ENCODE peak calls at places on chromosome 15, in four cellular contexts. I, Q, W and L are unnamed samples.

GRCh38 chr15:64845183-64845611 is 3.5 kb downstream of the PLEKHO2 start:
- DNase-seq in I (no peak), Q (no peak), W (no peak), L (no peak)

GRCh38 chr15:50675524-50676144 is 11.0 kb downstream of the TRPM7 start:
- DNase-seq in I (peak; percentile 59), Q (peak; percentile 55), W (no peak), L (no peak)

GRCh38 chr15:88624156-88624970 is 3.2 kb downstream of the AEN start:
- DNase-seq in I (peak; percentile 61), Q (peak; percentile 76), W (no peak), L (no peak)

GRCh38 chr15:85897818-85898717 is 103.3 kb upstream of the KLHL25 start:
- DNase-seq in I (no peak), Q (no peak), W (peak; percentile 27), L (no peak)

GRCh38 chr15:61228025-61228901 is 839 bp downstream of the RORA start:
- DNase-seq in I (peak; percentile 33), Q (peak; percentile 42), W (no peak), L (peak; percentile 18)

GRCh38 chr15:49301562-49301961 is 121.5 kb upstream of the FGF7 start:
- DNase-seq in I (peak; percentile 50), Q (no peak), W (no peak), L (no peak)

GRCh38 chr15:48373855-48374421 is 42.7 kb downstream of the DUT start:
- DNase-seq in I (peak; percentile 81), Q (peak; percentile 38), W (no peak), L (no peak)

GRCh38 chr15:82533801-82534200 is 6.5 kb downstream of the RPS17 start:
- DNase-seq in I (no peak), Q (no peak), W (no peak), L (no peak)

GRCh38 chr15:31494786-31495185 is 168.2 kb downstream of the KLF13 start:
- DNase-seq in I (no peak), Q (no peak), W (no peak), L (no peak)

GRCh38 chr15:96181873-96182301 is 148.6 kb upstream of the NR2F2 start:
- DNase-seq in I (peak; percentile 88), Q (peak; percentile 67), W (no peak), L (no peak)

GRCh38 chr15:25668901-25669300 is 194.2 kb downstream of the ATP10A start:
- DNase-seq in I (no peak), Q (no peak), W (no peak), L (no peak)

GRCh38 chr15:75452968-75453702 is 1.6 kb upstream of the SIN3A start:
- DNase-seq in I (no peak), Q (peak; percentile 55), W (no peak), L (peak; percentile 58)

GRCh38 chr15:92646216-92646615 is 9.4 kb downstream of the FAM174B start:
- DNase-seq in I (no peak), Q (no peak), W (no peak), L (no peak)

GRCh38 chr15:92645051-92645631 is 10.4 kb downstream of the FAM174B start:
- DNase-seq in I (no peak), Q (no peak), W (no peak), L (no peak)

GRCh38 chr15:92647467-92648163 is 8.0 kb downstream of the FAM174B start:
- DNase-seq in I (no peak), Q (no peak), W (peak; percentile 46), L (no peak)

GRCh38 chr15:92645731-92646130 is 9.8 kb downstream of the FAM174B start:
- DNase-seq in I (no peak), Q (no peak), W (no peak), L (no peak)

DNA sequence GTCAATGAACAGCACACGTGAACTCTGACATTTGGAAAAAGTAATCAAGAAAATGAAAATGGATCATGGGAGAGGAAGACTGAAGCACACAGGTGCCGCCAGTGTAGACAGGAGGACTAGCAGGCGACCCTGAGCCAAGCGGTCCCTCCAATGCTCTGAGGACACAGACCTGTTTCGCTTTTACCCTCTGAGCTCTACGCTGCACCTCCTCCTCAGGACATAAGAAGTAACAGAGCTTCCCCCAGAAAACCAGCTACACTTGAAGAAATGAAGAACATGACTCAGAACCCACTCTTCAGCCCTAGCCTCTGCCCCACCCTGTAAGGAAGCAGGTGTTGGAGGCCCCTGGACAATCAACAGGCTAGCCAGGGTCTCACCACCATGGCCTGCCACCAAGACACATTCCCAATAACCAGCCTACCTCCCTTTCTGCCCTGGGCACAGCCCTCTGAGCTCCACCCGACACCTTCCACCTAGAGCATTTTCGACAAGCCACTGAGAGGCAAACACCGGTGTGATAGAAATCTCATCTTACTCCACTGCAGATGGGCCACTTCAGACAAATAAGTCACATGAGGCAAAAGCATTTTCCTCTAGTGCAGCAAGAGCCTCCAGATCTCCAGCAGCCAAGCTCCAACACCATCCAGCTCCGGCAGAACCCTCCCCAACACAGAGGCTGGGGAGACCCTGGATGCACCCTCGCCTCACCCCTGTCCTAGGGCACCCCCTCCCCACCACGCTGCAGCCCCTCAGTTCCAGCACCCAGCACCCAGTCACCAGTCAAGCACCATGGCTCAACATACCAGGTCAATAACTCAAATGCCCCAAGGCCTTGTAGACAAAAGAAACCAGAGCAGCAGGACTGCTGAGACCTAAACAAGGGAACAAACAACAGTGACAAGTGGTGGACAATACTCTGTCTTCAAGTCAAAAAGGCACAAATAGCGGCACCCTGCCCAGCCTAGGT is 11.4 kb downstream of the FAM174B start:
- DNase-seq in I (no peak), Q (no peak), W (no peak), L (no peak)
- H3K4me3 ChIP-seq in I (no peak overlapping the region), Q (no peak overlapping the region), W (no peak overlapping the region), L (no peak overlapping the region)

GRCh38 chr15:66760968-66761722 is 59.1 kb downstream of the SMAD6 start:
- DNase-seq in I (no peak), Q (peak; percentile 38), W (no peak), L (no peak)

GRCh38 chr15:66765478-66766281 is 63.6 kb downstream of the SMAD6 start:
- DNase-seq in I (no peak), Q (peak; percentile 68), W (no peak), L (no peak)

GRCh38 chr15:66761723-66762595 is 59.9 kb downstream of the SMAD6 start:
- DNase-seq in I (no peak), Q (peak; percentile 68), W (no peak), L (no peak)

GRCh38 chr15:66764067-66764428 is 62.0 kb downstream of the SMAD6 start:
- DNase-seq in I (no peak), Q (peak; percentile 60), W (no peak), L (no peak)

GRCh38 chr15:66763186-66764066 is 61.4 kb downstream of the SMAD6 start:
- DNase-seq in I (no peak), Q (no peak), W (no peak), L (no peak)
- H3K79me1 ChIP-seq in I (peaks cover 82% of the 10 kb centered on the region), Q (peaks cover 2% of the 10 kb centered on the region), W (no peaks in the 10 kb centered on the region), L (peaks cover 4% of the 10 kb centered on the region)

GRCh38 chr15:80685628-80686027 is 9.5 kb upstream of the ABHD17C start:
- DNase-seq in I (no peak), Q (no peak), W (no peak), L (no peak)
- H3K4me3 ChIP-seq in I (no peak overlapping the region), Q (no peak overlapping the region), W (no peak overlapping the region), L (no peak overlapping the region)

DNA sequence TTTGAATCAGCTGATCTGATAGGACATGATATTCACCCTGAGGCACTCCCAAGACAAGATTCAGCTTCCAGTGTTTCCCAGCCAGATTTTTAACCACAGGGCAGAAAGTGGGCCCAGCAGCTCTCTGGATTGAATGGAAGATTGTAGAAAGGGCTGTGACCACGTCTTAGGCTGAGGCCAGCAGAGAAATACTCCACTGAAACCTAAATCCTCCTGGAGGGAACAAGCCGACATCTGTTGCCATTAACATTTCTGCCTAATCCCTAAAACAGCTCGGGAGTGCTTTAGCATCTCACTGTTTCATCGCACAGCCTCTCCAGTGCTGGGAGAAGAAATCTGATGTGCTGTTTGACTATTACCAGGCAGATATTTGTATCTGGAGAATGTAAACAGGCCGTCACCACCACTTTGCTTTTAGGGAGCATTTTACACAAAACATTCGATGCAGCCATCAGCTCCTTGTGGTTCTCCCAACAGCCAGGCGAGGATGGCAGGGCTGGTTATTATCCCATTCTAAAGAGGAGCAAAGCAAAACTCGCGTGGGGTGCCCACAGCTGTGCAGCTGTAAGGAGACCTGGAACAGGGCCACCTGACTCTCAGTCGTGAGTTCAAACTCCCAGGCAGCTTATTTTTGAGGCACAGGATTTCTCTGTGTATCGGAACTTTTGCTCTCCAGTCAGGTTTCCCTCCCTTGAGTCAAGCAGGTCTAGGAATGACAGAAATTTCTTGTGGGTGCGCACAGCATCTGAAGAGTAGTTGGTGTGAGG is 117.4 kb downstream of the LIPC start:
- DNase-seq in I (peak; percentile 74), Q (peak; percentile 83), W (no peak), L (no peak)
- H3K79me1 ChIP-seq in I (no peaks in the 10 kb centered on the region), Q (no peaks in the 10 kb centered on the region), W (no peaks in the 10 kb centered on the region), L (no peaks in the 10 kb centered on the region)

DNA sequence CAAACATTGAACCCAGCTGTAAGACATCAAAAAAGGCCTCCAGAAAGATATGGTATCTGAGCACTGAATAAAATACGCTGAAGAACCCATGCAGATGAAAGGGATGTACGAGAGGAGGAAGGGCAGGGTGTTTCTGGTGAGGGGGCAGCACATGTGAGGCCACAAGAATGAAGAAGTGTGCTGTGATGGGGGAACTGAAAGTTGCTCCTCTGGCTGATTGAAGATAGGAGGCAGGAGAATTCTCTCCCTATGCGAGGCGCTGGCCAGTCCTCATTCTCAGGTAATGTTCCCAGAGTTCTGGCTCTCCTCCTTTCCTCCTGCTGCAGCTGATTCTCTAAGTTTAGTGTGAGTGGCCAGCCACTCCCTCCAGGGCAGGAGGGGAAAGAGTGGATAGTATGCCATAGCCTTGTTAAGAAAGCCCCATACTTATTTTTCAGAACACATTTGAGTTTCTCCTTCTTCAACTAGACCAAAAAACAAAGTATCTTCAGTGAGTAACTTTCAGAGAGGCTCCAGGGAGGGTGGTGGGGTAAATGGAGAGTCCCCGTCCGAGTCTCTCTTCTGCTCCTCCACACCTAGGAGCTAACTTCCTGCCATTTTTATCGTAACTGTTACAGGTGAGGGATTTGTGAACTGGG is 26.9 kb upstream of the MYO1E start:
- DNase-seq in I (no peak), Q (no peak), W (no peak), L (no peak)
- H3K4me3 ChIP-seq in I (no peak overlapping the region), Q (no peak overlapping the region), W (no peak overlapping the region), L (no peak overlapping the region)

DNA sequence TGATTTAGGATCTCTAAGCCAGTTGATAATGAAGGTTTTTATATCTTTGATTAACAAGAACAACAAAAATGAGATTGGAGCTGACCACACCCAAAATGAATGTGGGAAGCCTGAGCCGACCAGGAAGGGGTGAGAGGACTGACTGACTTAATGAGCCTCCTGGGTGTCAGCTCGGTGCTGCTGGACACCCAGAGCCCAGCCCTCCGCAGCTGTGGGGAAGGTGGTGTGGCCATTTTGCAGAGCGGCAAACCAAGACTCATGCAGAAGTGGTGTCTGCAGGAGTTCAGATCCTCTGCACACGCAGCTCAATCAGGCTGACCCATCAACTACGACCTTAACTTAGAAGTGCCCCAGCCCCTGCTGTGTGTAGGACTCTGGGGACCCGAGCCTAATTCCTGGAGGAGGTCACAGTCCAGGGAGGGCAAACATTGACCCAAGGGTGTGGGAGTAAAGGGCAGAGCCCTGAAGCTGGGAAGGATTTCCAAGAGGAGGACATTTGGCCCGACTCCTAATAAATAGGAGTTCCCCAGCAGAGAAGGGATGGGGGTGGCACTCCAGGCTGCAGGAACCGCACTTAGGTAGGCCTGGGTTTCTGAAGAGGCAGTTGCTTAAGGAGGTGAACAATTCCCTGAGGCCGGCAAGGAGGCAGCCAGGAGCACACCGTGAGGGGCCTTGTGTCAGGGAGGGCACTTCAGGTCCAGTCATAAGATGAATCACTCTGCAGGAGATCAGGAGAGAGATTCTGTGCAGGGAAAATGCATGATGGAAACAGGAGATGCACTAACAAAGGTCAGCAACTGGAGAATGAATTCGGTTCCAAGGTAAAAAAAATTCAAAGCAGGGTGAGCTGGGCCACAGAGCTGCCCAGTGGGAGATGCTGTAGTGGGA is 197.1 kb upstream of the TPM1 start:
- DNase-seq in I (peak; percentile 59), Q (peak; percentile 40), W (no peak), L (no peak)
- H3K79me1 ChIP-seq in I (peaks cover 9% of the 10 kb centered on the region), Q (peaks cover 5% of the 10 kb centered on the region), W (no peaks in the 10 kb centered on the region), L (no peaks in the 10 kb centered on the region)

GRCh38 chr15:89749526-89749925 is 1.5 kb downstream of the MESP1 start:
- DNase-seq in I (no peak), Q (no peak), W (no peak), L (no peak)
- H3K4me3 ChIP-seq in I (no peak overlapping the region), Q (peak overlapping the region; percentile 77), W (no peak overlapping the region), L (no peak overlapping the region)

GRCh38 chr15:68318931-68319909 is 41.7 kb downstream of the FEM1B start:
- DNase-seq in I (no peak), Q (no peak), W (no peak), L (no peak)
- H3K79me1 ChIP-seq in I (no peaks in the 10 kb centered on the region), Q (peaks cover 4% of the 10 kb centered on the region), W (no peaks in the 10 kb centered on the region), L (no peaks in the 10 kb centered on the region)